ENCODE peak calls at places on chromosomes 13 and 19, in four cellular contexts. One of them, this sample, is unnamed.

GRCh38 chr19:37977391-37977790 is 70.4 kb downstream of the SIPA1L3 start:
- DNase-seq in K562: no peak
- DNase-seq in H1: no peak
- DNase-seq in HepG2: no peak
- DNase-seq in this sample: no peak

GRCh38 chr19:11378319-11379189 is 4.1 kb downstream of the SWSAP1 start:
- DNase-seq in K562: peak
- DNase-seq in H1: peak
- DNase-seq in HepG2: peak
- DNase-seq in this sample: peak

GRCh38 chr13:75661443-75661842 is 25.3 kb downstream of the LMO7 start:
- DNase-seq in K562: no peak
- DNase-seq in H1: no peak
- DNase-seq in HepG2: no peak
- DNase-seq in this sample: no peak

GRCh38 chr13:25943081-25943480 is 108.7 kb downstream of the SHISA2 start:
- DNase-seq in K562: no peak
- DNase-seq in H1: no peak
- DNase-seq in HepG2: no peak
- DNase-seq in this sample: no peak

GRCh38 chr13:40376867-40377266 is 289.6 kb downstream of the FOXO1 start:
- DNase-seq in K562: no peak
- DNase-seq in H1: peak
- DNase-seq in HepG2: no peak
- DNase-seq in this sample: no peak

GRCh38 chr13:40609972-40610726 is 56.3 kb downstream of the FOXO1 start:
- DNase-seq in K562: no peak
- DNase-seq in H1: no peak
- DNase-seq in HepG2: no peak
- DNase-seq in this sample: no peak

GRCh38 chr19:5148794-5149190 is 179.9 kb downstream of the KDM4B start:
- DNase-seq in K562: no peak
- DNase-seq in H1: peak
- DNase-seq in HepG2: no peak
- DNase-seq in this sample: no peak

GRCh38 chr13:27905650-27906049 is 14.2 kb upstream of the PDX1 start:
- DNase-seq in K562: no peak
- DNase-seq in H1: no peak
- DNase-seq in HepG2: no peak
- DNase-seq in this sample: no peak

GRCh38 chr13:109332501-109333499 is 453.6 kb downstream of the IRS2 start:
- DNase-seq in K562: no peak
- DNase-seq in H1: no peak
- DNase-seq in HepG2: no peak
- DNase-seq in this sample: no peak

GRCh38 chr19:47994209-47994802 is at the start of gene ELSPBP1:
- DNase-seq in K562: no peak
- DNase-seq in H1: no peak
- DNase-seq in HepG2: no peak
- DNase-seq in this sample: no peak

GRCh38 chr19:10471909-10472308 is 31.2 kb downstream of the KEAP1 start:
- DNase-seq in K562: no peak
- DNase-seq in H1: no peak
- DNase-seq in HepG2: peak
- DNase-seq in this sample: peak

GRCh38 chr19:39913682-39914333 is 20.6 kb downstream of the FCGBP start:
- DNase-seq in K562: no peak
- DNase-seq in H1: no peak
- DNase-seq in HepG2: no peak
- DNase-seq in this sample: no peak

GRCh38 chr19:18858906-18859646 is 27.3 kb downstream of the UPF1 start:
- DNase-seq in K562: no peak
- DNase-seq in H1: no peak
- DNase-seq in HepG2: no peak
- DNase-seq in this sample: no peak

GRCh38 chr13:106532111-106532929 is 3.1 kb downstream of the EFNB2 start:
- DNase-seq in K562: no peak
- DNase-seq in H1: no peak
- DNase-seq in HepG2: no peak
- DNase-seq in this sample: no peak

GRCh38 chr13:97401421-97401820 is 32.5 kb upstream of the RAP2A start:
- DNase-seq in K562: no peak
- DNase-seq in H1: no peak
- DNase-seq in HepG2: no peak
- DNase-seq in this sample: no peak

GRCh38 chr13:62040806-62041205 is 625.2 kb upstream of the PCDH20 start:
- DNase-seq in K562: no peak
- DNase-seq in H1: no peak
- DNase-seq in HepG2: no peak
- DNase-seq in this sample: no peak

GRCh38 chr19:32866061-32866460 is 3.5 kb downstream of the SLC7A9 start:
- DNase-seq in K562: no peak
- DNase-seq in H1: no peak
- DNase-seq in HepG2: no peak
- DNase-seq in this sample: no peak

GRCh38 chr19:38360839-38361631 is 13.3 kb upstream of the PSMD8 start:
- DNase-seq in K562: no peak
- DNase-seq in H1: no peak
- DNase-seq in HepG2: no peak
- DNase-seq in this sample: no peak

GRCh38 chr19:5397804-5398692 is 57.2 kb upstream of the ZNRF4 start:
- DNase-seq in K562: peak
- DNase-seq in H1: peak
- DNase-seq in HepG2: peak
- DNase-seq in this sample: peak

GRCh38 chr13:98026457-98026857 is 73.0 kb downstream of the IPO5 start:
- DNase-seq in K562: no peak
- DNase-seq in H1: no peak
- DNase-seq in HepG2: peak
- DNase-seq in this sample: peak

GRCh38 chr19:39112338-39112890 is 13.2 kb upstream of the PAK4 start:
- DNase-seq in K562: no peak
- DNase-seq in H1: no peak
- DNase-seq in HepG2: no peak
- DNase-seq in this sample: peak

GRCh38 chr13:45178349-45179142 is 22.3 kb downstream of the KCTD4 start:
- DNase-seq in K562: peak
- DNase-seq in H1: no peak
- DNase-seq in HepG2: peak
- DNase-seq in this sample: peak

GRCh38 chr13:67155898-67156717 is 74.0 kb downstream of the PCDH9 start:
- DNase-seq in K562: no peak
- DNase-seq in H1: no peak
- DNase-seq in HepG2: no peak
- DNase-seq in this sample: no peak

GRCh38 chr19:1468274-1469199 is 10.5 kb downstream of the C19orf25 start:
- DNase-seq in K562: no peak
- DNase-seq in H1: peak
- DNase-seq in HepG2: no peak
- DNase-seq in this sample: peak

GRCh38 chr19:17618919-17619318 is 63.5 kb downstream of the COLGALT1 start:
- DNase-seq in K562: no peak
- DNase-seq in H1: no peak
- DNase-seq in HepG2: no peak
- DNase-seq in this sample: no peak

GRCh38 chr19:53621885-53622710 is 9.7 kb upstream of the DPRX start:
- DNase-seq in K562: no peak
- DNase-seq in H1: no peak
- DNase-seq in HepG2: peak
- DNase-seq in this sample: no peak

GRCh38 chr19:37953576-37954303 is 46.7 kb downstream of the SIPA1L3 start:
- DNase-seq in K562: no peak
- DNase-seq in H1: no peak
- DNase-seq in HepG2: no peak
- DNase-seq in this sample: no peak

GRCh38 chr19:19659646-19660245 is 3.7 kb downstream of the ATP13A1 start:
- DNase-seq in K562: no peak
- DNase-seq in H1: peak
- DNase-seq in HepG2: no peak
- DNase-seq in this sample: no peak

GRCh38 chr13:20550799-20551198 is 16.2 kb upstream of the IFT88 start:
- DNase-seq in K562: no peak
- DNase-seq in H1: no peak
- DNase-seq in HepG2: peak
- DNase-seq in this sample: no peak

GRCh38 chr13:34878354-34878753 is 63.7 kb upstream of the NBEA start:
- DNase-seq in K562: no peak
- DNase-seq in H1: no peak
- DNase-seq in HepG2: no peak
- DNase-seq in this sample: no peak

GRCh38 chr13:49308104-49308875 is 60.6 kb downstream of the CDADC1 start:
- DNase-seq in K562: no peak
- DNase-seq in H1: no peak
- DNase-seq in HepG2: peak
- DNase-seq in this sample: no peak
- TF ChIP-seq RNF2 in K562: no peak
- TF ChIP-seq RNF2 in H1: no peak
- TF ChIP-seq RNF2 in HepG2: no peak
- TF ChIP-seq RNF2 in this sample: no peak

DNA sequence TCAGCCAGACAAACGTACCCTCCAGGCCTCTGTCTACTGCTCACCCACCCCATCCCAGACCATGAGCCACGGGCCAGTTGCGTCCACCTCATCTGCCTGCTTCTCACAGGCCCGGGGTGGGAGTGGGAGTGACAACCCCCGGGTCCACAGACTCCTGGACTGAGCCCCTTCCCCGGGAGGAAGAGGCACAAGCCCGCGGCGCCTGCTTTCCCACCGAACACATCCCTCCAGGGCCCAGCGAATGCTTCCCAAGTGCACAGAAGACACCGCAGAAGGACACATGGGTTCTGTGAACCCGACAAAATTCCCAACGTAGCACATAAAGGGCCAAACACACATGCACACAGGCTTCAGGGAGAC is 18.0 kb upstream of the PLPP2 start:
- DNase-seq in K562: no peak
- DNase-seq in H1: no peak
- DNase-seq in HepG2: no peak
- DNase-seq in this sample: no peak
- TF ChIP-seq KDM1A in K562: no peak
- TF ChIP-seq KDM1A in H1: no peak
- TF ChIP-seq KDM1A in HepG2: no peak
- TF ChIP-seq KDM1A in this sample: no peak

GRCh38 chr19:28469544-28469943 is 743.4 kb downstream of the UQCRFS1 start:
- DNase-seq in K562: no peak
- DNase-seq in H1: no peak
- DNase-seq in HepG2: no peak
- DNase-seq in this sample: no peak

GRCh38 chr19:28472111-28472510 is 740.8 kb downstream of the UQCRFS1 start:
- DNase-seq in K562: no peak
- DNase-seq in H1: no peak
- DNase-seq in HepG2: no peak
- DNase-seq in this sample: no peak

GRCh38 chr19:28465317-28466086 is 747.4 kb downstream of the UQCRFS1 start:
- DNase-seq in K562: no peak
- DNase-seq in H1: no peak
- DNase-seq in HepG2: no peak
- DNase-seq in this sample: no peak

GRCh38 chr19:28466107-28467045 is 746.6 kb downstream of the UQCRFS1 start:
- DNase-seq in K562: peak
- DNase-seq in H1: peak
- DNase-seq in HepG2: peak
- DNase-seq in this sample: peak

DNA sequence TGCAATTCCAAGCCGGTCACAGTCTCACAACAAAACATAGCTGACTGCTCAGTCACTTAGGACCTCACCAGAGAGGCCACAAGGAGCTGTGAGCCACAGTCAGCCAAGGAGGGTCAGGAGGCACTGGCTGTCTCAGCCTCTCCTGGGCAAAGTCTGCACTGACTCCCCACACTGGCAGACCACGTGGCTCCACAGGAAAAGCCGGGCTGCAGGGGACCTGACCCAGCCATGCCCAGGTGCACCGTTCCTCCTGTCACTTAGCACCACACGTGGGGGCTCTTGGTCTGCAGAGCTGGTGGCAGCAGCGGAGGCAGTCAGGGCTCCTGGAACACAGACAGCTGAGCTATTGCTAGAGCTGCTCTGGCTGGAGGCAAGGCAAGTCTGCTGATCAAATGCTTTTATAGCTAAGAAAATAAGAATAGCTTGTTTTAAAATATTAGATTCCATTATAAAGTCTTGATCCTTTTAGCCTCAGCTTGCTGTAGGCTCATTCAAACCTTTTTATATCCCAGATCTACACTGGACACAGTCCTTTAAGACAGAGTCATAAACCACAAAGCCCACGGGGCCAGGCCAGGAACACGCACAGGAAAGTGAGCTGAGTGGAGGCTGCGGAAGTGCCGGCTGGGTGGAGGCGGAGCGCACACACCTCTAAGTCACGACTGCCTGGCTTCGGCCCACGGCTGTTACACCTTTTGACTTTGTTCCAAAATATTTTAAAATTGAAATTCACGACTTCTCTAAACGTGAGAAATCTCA is 744.1 kb downstream of the UQCRFS1 start:
- DNase-seq in K562: no peak
- DNase-seq in H1: no peak
- DNase-seq in HepG2: no peak
- DNase-seq in this sample: no peak
- TF ChIP-seq CTCF in K562: no peak
- TF ChIP-seq CTCF in H1: no peak
- TF ChIP-seq CTCF in HepG2: peak
- TF ChIP-seq CTCF in this sample: no peak

DNA sequence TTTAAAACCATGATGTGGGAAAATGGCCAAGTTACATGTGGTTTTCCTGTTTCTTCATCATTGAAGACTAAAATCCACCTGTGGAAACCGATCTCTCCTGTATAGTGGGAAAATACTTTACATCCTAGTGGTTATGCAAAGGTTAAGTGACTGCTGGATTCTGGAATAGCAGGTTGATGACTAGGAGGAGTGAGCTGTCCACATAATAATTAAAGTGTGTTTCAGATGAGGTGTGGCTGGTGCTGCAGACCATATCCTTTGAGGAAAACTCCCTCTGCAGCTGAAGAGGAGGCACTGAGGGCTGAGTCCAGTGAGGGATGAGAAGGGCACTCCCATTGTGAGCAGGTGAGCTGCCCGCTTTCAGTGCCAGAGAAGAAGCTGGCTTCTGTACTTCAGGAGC is 43.2 kb downstream of the DCLK1 start:
- DNase-seq in K562: no peak
- DNase-seq in H1: no peak
- DNase-seq in HepG2: no peak
- DNase-seq in this sample: no peak
- TF ChIP-seq RNF2 in K562: no peak
- TF ChIP-seq RNF2 in H1: no peak
- TF ChIP-seq RNF2 in HepG2: no peak
- TF ChIP-seq RNF2 in this sample: no peak

GRCh38 chr13:42039457-42039945 is 8.9 kb upstream of the DGKH start:
- DNase-seq in K562: no peak
- DNase-seq in H1: no peak
- DNase-seq in HepG2: no peak
- DNase-seq in this sample: peak
- TF ChIP-seq KDM1A in K562: no peak
- TF ChIP-seq KDM1A in H1: no peak
- TF ChIP-seq KDM1A in HepG2: no peak
- TF ChIP-seq KDM1A in this sample: no peak